ENCODE peak calls at places on chromosome 9, in five cellular contexts. W, J, Y, V and S are unnamed samples.
A peak's percentile ranks its signal among the peaks of the same experiment; 100 is the strongest.

GRCh38 chr9:121732886-121733285 is 81.5 kb downstream of the DAB2IP start:
- DNase-seq in W (no peak), J (no peak), Y (no peak), V (no peak), S (no peak)

GRCh38 chr9:93552923-93553322 is 23.5 kb upstream of the PHF2 start:
- DNase-seq in W (no peak), J (no peak), Y (no peak), V (no peak), S (no peak)

GRCh38 chr9:134286513-134287245 is 39.6 kb upstream of the RXRA start:
- DNase-seq in W (no peak), J (peak; percentile 17), Y (no peak), V (no peak), S (no peak)

GRCh38 chr9:121226186-121226585 is 24.5 kb upstream of the RAB14 start:
- DNase-seq in W (no peak), J (no peak), Y (no peak), V (peak; percentile 54), S (no peak)

GRCh38 chr9:90915693-90916092 is 114.1 kb downstream of the SYK start:
- DNase-seq in W (peak; percentile 24), J (peak; percentile 34), Y (peak; percentile 15), V (peak; percentile 37), S (no peak)

GRCh38 chr9:121350993-121351561 is 19.0 kb downstream of the STOM start:
- DNase-seq in W (peak; percentile 87), J (peak; percentile 85), Y (peak; percentile 82), V (peak; percentile 92), S (peak; percentile 45)

GRCh38 chr9:71552480-71552879 is 215.8 kb downstream of the CEMIP2 start:
- DNase-seq in W (no peak), J (peak; percentile 13), Y (no peak), V (no peak), S (no peak)

GRCh38 chr9:15606667-15607472 is 54.0 kb downstream of the CCDC171 start:
- DNase-seq in W (no peak), J (peak; percentile 7), Y (peak; percentile 69), V (peak; percentile 35), S (no peak)

GRCh38 chr9:71985070-71985956 is 73.9 kb downstream of the C9orf85 start:
- DNase-seq in W (no peak), J (no peak), Y (no peak), V (peak; percentile 15), S (no peak)

GRCh38 chr9:120934271-120934670 is 7.7 kb upstream of the TRAF1 start:
- DNase-seq in W (no peak), J (peak; percentile 35), Y (no peak), V (no peak), S (no peak)

GRCh38 chr9:17719053-17719452 is 140.2 kb downstream of the SH3GL2 start:
- DNase-seq in W (no peak), J (no peak), Y (no peak), V (no peak), S (no peak)

GRCh38 chr9:114413909-114414308 is 26.1 kb upstream of the AKNA start:
- DNase-seq in W (peak; percentile 54), J (no peak), Y (no peak), V (peak; percentile 88), S (no peak)

GRCh38 chr9:123237220-123237619 is 31.2 kb downstream of the STRBP start:
- DNase-seq in W (no peak), J (no peak), Y (no peak), V (no peak), S (no peak)

GRCh38 chr9:98575379-98576346 is 133.1 kb downstream of the GABBR2 start:
- DNase-seq in W (no peak), J (no peak), Y (no peak), V (peak; percentile 88), S (no peak)

GRCh38 chr9:76177924-76178323 is 216.3 kb downstream of the RFK start:
- DNase-seq in W (no peak), J (no peak), Y (no peak), V (no peak), S (no peak)

GRCh38 chr9:131402073-131402472 is 8.2 kb downstream of the PRRC2B start:
- DNase-seq in W (peak; percentile 60), J (no peak), Y (no peak), V (peak; percentile 83), S (no peak)

GRCh38 chr9:2657427-2657826 is 35.8 kb downstream of the VLDLR start:
- DNase-seq in W (no peak), J (no peak), Y (no peak), V (no peak), S (no peak)

GRCh38 chr9:131275332-131276106 is 791 bp downstream of the FAM78A start:
- DNase-seq in W (no peak), J (no peak), Y (no peak), V (no peak), S (no peak)

GRCh38 chr9:136120119-136120393 is 1.4 kb upstream of the TMEM250 start:
- DNase-seq in W (no peak), J (no peak), Y (no peak), V (no peak), S (no peak)

GRCh38 chr9:136121801-136122200 is 3.1 kb upstream of the TMEM250 start:
- DNase-seq in W (no peak), J (no peak), Y (no peak), V (no peak), S (no peak)

GRCh38 chr9:136120438-136120844 is 1.8 kb upstream of the TMEM250 start:
- DNase-seq in W (no peak), J (no peak), Y (no peak), V (no peak), S (no peak)

GRCh38 chr9:136124976-136125692 is 6.5 kb upstream of the TMEM250 start:
- DNase-seq in W (no peak), J (no peak), Y (no peak), V (no peak), S (no peak)

GRCh38 chr9:136122425-136123383 is 4.0 kb upstream of the TMEM250 start:
- DNase-seq in W (peak; percentile 75), J (peak; percentile 67), Y (peak; percentile 73), V (peak; percentile 34), S (peak; percentile 84)
- TF ChIP-seq POLR2A in W (no peak), J (no peak), Y (no peak), V (peak; percentile 41), S (no peak)

GRCh38 chr9:86549434-86549833 is 195.2 kb upstream of the TUT7 start:
- DNase-seq in W (no peak), J (no peak), Y (no peak), V (peak; percentile 99), S (no peak)
- TF ChIP-seq POLR2A in W (no peak), J (no peak), Y (no peak), V (no peak), S (no peak)

GRCh38 chr9:126435105-126435504 is 108.5 kb downstream of the MVB12B start:
- DNase-seq in W (no peak), J (no peak), Y (no peak), V (no peak), S (no peak)
- TF ChIP-seq POLR2A in W (no peak), J (no peak), Y (no peak), V (no peak), S (no peak)

GRCh38 chr9:128702445-128702948 is at the start of gene PKN3:
- DNase-seq in W (peak; percentile 89), J (peak; percentile 85), Y (peak; percentile 80), V (peak; percentile 66), S (peak; percentile 89)
- TF ChIP-seq POLR2A in W (no peak), J (peak; percentile 40), Y (no peak), V (no peak), S (peak; percentile 23)

GRCh38 chr9:78235771-78236510 is at the start of gene CEP78:
- DNase-seq in W (peak; percentile 93), J (peak; percentile 94), Y (peak; percentile 82), V (peak; percentile 92), S (peak; percentile 96)
- TF ChIP-seq POLR2A in W (peak; percentile 41), J (peak; percentile 66), Y (peak; percentile 72), V (peak; percentile 51), S (peak; percentile 69)

DNA sequence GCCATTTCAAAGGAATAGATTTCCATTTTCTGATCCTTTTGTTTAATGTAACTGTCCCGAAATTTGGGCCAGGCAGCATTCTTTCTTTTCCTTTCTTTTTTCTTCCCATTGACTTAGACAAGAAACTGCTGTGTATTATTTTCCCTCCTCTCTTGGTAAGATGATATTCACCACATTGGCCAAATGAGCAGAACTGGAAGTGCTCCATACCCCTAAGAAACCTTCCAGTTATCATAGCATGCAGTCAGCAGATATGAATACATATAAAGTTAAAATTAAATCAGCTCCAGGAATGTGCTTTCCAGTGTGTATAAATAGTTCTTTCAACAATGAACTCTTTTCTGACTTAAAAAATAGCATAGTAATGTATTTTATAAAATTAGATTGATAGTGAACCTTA is 168.5 kb upstream of the GAS1 start:
- DNase-seq in W (no peak), J (no peak), Y (no peak), V (peak; percentile 28), S (no peak)
- TF ChIP-seq POLR2A in W (no peak), J (no peak), Y (no peak), V (no peak), S (no peak)

GRCh38 chr9:4984571-4985375 is at the start of gene JAK2:
- DNase-seq in W (peak; percentile 92), J (peak; percentile 94), Y (peak; percentile 77), V (peak; percentile 93), S (peak; percentile 93)
- TF ChIP-seq POLR2A in W (peak; percentile 60), J (peak; percentile 91), Y (peak; percentile 72), V (peak; percentile 55), S (peak; percentile 92)

DNA sequence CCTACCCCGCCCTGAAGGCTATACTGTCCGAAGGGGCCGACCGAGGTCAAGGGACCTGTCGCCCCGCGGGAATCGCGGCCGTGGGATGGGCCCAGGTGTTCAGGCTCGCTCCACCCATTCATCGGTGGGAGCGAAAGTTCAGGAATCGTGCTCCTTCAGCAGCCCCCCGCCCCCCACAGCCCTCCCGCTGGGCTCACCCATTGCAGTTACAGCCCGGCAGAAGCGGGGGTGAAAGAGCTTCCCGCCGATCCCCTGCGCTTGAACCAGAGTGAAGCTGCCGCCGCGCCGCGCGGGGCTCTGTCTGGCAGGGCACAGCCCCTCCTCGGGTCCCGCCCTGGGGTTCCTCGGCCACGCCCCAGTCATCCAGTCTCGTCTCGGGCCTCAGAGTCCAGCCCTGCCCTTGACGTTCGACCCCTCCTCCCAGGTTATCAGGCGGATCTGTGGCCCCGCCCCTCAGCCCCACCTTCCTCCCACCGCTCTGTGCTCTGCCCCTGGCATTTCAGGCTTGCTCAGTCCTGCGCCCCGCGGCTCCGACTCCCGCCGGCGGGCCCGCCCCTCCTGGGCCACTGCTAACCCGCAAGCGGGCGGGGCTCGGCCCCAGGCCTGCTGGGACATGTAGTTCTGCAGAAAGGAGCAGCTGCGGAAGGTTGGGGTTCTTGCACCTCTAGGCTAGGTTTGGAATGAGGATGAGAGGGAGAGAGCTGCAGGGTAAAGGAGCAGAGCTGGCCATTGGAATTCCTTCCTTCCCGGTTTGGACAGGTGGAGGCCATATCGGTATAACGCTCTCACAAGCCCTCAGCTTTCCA is at the start of gene MYORG:
- DNase-seq in W (peak; percentile 99), J (peak; percentile 99), Y (peak; percentile 84), V (peak; percentile 65), S (peak; percentile 97)
- TF ChIP-seq POLR2A in W (peak; percentile 36), J (peak; percentile 88), Y (peak; percentile 68), V (no peak), S (peak; percentile 93)

DNA sequence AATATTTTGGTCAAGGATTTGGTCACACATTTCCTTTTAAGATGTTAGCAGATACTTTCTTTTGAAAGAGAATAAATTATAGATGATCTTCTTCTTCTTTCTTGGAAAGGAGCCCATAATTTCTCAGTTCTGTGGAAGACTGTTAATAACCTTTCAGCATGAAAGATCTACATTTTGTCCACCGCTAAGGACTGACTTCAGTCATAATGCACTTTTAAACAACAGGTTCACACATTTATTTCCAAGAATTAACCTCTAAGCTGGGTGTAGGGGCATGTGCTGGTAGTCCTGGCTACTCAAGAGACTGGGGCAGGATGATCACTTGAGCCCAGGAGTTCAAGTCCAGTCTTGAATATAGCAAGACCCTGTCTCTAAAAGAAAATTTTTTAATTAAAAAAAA is 93.0 kb downstream of the PRKACG start:
- DNase-seq in W (no peak), J (no peak), Y (no peak), V (no peak), S (no peak)
- TF ChIP-seq POLR2A in W (no peak), J (no peak), Y (no peak), V (no peak), S (no peak)